ENCODE peak calls at places on chromosomes 3 and 15, in seven cellular contexts. C is C1 segment of cervical spinal cord; Z is Daoy; V is stimulated activated CD8-positive, alpha-beta memory T cell treated with anti-CD3 and anti-CD28 coated beads, Interleukin-4, amount 100 ng/mL, for 4 hours; T is HTR-8/SVneo; E is posterior cingulate gyrus; S is B cell. J is an unnamed sample.

GRCh38 chr3:123832712-123833397 is 51.3 kb downstream of the MYLK start:
- DNase-seq in V (no peak), E (no peak), T (no peak), Z (no peak), S (no peak), C (no peak), J (no peak)

GRCh38 chr15:100252359-100252758 is 89.4 kb downstream of the ADAMTS17 start:
- DNase-seq in E (no peak), C (no peak), Z (no peak), T (no peak), V (no peak), S (no peak), J (no peak)

GRCh38 chr15:51751687-51752683 is 588 bp downstream of the TMOD2 start:
- DNase-seq in T (no peak), C (no peak), V (no peak), S (peak; percentile 64), Z (peak; percentile 81), E (peak; percentile 82), J (no peak)

GRCh38 chr3:10406414-10406813 is 85.5 kb upstream of the SEC13 start:
- DNase-seq in Z (no peak), V (no peak), E (no peak), S (no peak), T (no peak), C (no peak), J (no peak)

GRCh38 chr3:104102386-104102785 is 1264.3 kb upstream of the ALCAM start:
- DNase-seq in E (no peak), T (peak; percentile 27), C (no peak), S (peak; percentile 16), V (no peak), Z (no peak), J (no peak)

GRCh38 chr15:40388941-40389823 is 6.7 kb downstream of the KNSTRN start:
- DNase-seq in C (no peak), E (no peak), T (no peak), Z (no peak), S (no peak), V (no peak), J (no peak)

GRCh38 chr3:142705256-142705655 is 18.6 kb upstream of the TRPC1 start:
- DNase-seq in E (no peak), C (no peak), S (no peak), T (no peak), V (no peak), Z (no peak), J (no peak)

GRCh38 chr3:21226086-21226485 is 524.9 kb downstream of the ZNF385D start:
- DNase-seq in S (no peak), V (no peak), C (no peak), T (no peak), E (peak; percentile 73), Z (no peak), J (peak; percentile 50)

GRCh38 chr3:89280822-89281365 is 173.5 kb downstream of the EPHA3 start:
- DNase-seq in Z (no peak), S (no peak), T (no peak), V (no peak), C (no peak), E (no peak), J (no peak)

GRCh38 chr3:159948423-159949140 is 40.1 kb upstream of the IL12A start:
- DNase-seq in Z (no peak), E (no peak), S (no peak), V (no peak), C (no peak), T (no peak), J (no peak)

GRCh38 chr15:88450125-88450798 is 16.9 kb downstream of the MRPL46 start:
- DNase-seq in C (peak; percentile 11), T (peak; percentile 67), S (peak; percentile 41), E (peak; percentile 95), V (no peak), Z (peak; percentile 47), J (no peak)

GRCh38 chr3:179682681-179683080 is 29.8 kb downstream of the USP13 start:
- DNase-seq in E (no peak), T (no peak), Z (no peak), V (no peak), C (no peak), S (no peak), J (no peak)

GRCh38 chr15:23033979-23034378 is 5.4 kb downstream of the TUBGCP5 start:
- DNase-seq in E (no peak), Z (no peak), C (no peak), S (no peak), V (no peak), T (no peak), J (no peak)

GRCh38 chr3:11583638-11584046 is 60.1 kb downstream of the VGLL4 start:
- DNase-seq in T (no peak), C (no peak), Z (peak; percentile 21), V (no peak), E (no peak), S (no peak), J (no peak)

GRCh38 chr3:61725851-61726333 is 164.5 kb downstream of the PTPRG start:
- DNase-seq in Z (peak; percentile 41), T (peak; percentile 18), C (no peak), S (no peak), V (no peak), E (no peak), J (no peak)

GRCh38 chr15:85318048-85318731 is 62.2 kb upstream of the AKAP13 start:
- DNase-seq in E (no peak), V (no peak), T (peak; percentile 50), C (no peak), Z (peak; percentile 77), S (no peak), J (no peak)

GRCh38 chr3:133853925-133854227 is 41.8 kb downstream of the RAB6B start:
- DNase-seq in E (no peak), T (no peak), Z (no peak), C (no peak), V (no peak), S (no peak), J (no peak)

GRCh38 chr3:182793663-182794454 is 555 bp downstream of the ATP11B start:
- DNase-seq in T (peak; percentile 33), C (peak; percentile 50), S (no peak), V (peak; percentile 40), E (peak; percentile 77), Z (peak; percentile 68), J (no peak)

GRCh38 chr3:36597422-36597821 is 166.9 kb downstream of the DCLK3 start:
- DNase-seq in V (no peak), S (no peak), C (no peak), Z (peak; percentile 9), T (no peak), E (no peak), J (no peak)

GRCh38 chr3:66010348-66011097 is 28.2 kb downstream of the MAGI1 start:
- DNase-seq in T (no peak), S (no peak), C (no peak), V (no peak), Z (no peak), E (no peak), J (no peak)

GRCh38 chr15:74889390-74889881 is 406 bp upstream of the MPI start:
- DNase-seq in T (peak; percentile 33), C (peak; percentile 68), E (peak; percentile 86), Z (no peak), S (peak; percentile 40), V (no peak), J (peak; percentile 57)